ENCODE peak calls at places on chromosomes 2 and 18, in six cellular contexts. R, E, L, C, K and W are unnamed samples.

GRCh38 chr2:71882949-71883472 is 264.7 kb downstream of the CYP26B1 start:
- DNase-seq in R (peak), E (peak), L (peak), C (peak), K (no peak), W (peak)

GRCh38 chr18:41073372-41073954 is 881.6 kb upstream of the PIK3C3 start:
- DNase-seq in R (no peak), E (no peak), L (no peak), C (no peak), K (no peak), W (no peak)

GRCh38 chr2:171789956-171790355 is 102.7 kb downstream of the DYNC1I2 start:
- DNase-seq in R (no peak), E (no peak), L (no peak), C (no peak), K (no peak), W (no peak)

GRCh38 chr2:162646739-162647138 is 191.8 kb downstream of the KCNH7 start:
- DNase-seq in R (no peak), E (no peak), L (no peak), C (no peak), K (no peak), W (no peak)

GRCh38 chr2:176118606-176119370 is 2.2 kb downstream of the HOXD10 start:
- DNase-seq in R (no peak), E (no peak), L (no peak), C (no peak), K (no peak), W (no peak)

GRCh38 chr2:125397535-125398251 is 1258.3 kb upstream of the GYPC start:
- DNase-seq in R (no peak), E (no peak), L (no peak), C (no peak), K (no peak), W (no peak)

GRCh38 chr18:24651472-24651871 is 191.0 kb downstream of the HRH4 start:
- DNase-seq in R (no peak), E (no peak), L (no peak), C (no peak), K (no peak), W (no peak)

GRCh38 chr2:191446910-191447309 is 201.7 kb downstream of the MYO1B start:
- DNase-seq in R (no peak), E (no peak), L (no peak), C (no peak), K (no peak), W (no peak)

GRCh38 chr2:101843048-101843447 is 145.5 kb downstream of the MAP4K4 start:
- DNase-seq in R (no peak), E (peak), L (no peak), C (no peak), K (no peak), W (no peak)

GRCh38 chr2:144936442-144936841 is 416.5 kb upstream of the ZEB2 start:
- DNase-seq in R (no peak), E (no peak), L (no peak), C (no peak), K (no peak), W (no peak)

GRCh38 chr2:144937066-144937465 is 417.1 kb upstream of the ZEB2 start:
- DNase-seq in R (no peak), E (no peak), L (no peak), C (no peak), K (no peak), W (no peak)

GRCh38 chr2:144938308-144938709 is 418.4 kb upstream of the ZEB2 start:
- DNase-seq in R (no peak), E (no peak), L (no peak), C (peak), K (no peak), W (no peak)

GRCh38 chr2:144939590-144939989 is 419.7 kb upstream of the ZEB2 start:
- DNase-seq in R (no peak), E (no peak), L (no peak), C (no peak), K (no peak), W (no peak)

GRCh38 chr2:144937899-144938298 is 418.0 kb upstream of the ZEB2 start:
- DNase-seq in R (no peak), E (no peak), L (no peak), C (peak), K (no peak), W (no peak)
- H3K27ac ChIP-seq in R (peak), E (peak), L (peak), C (peak), K (no peak), W (peak)

GRCh38 chr2:187403568-187404260 is 44.3 kb downstream of the CALCRL start:
- DNase-seq in R (no peak), E (no peak), L (no peak), C (peak), K (no peak), W (no peak)
- H3K27ac ChIP-seq in R (peak), E (peak), L (peak), C (peak), K (no peak), W (no peak)

GRCh38 chr2:52502476-52502860 is 1265.1 kb upstream of the CHAC2 start:
- DNase-seq in R (no peak), E (no peak), L (no peak), C (no peak), K (no peak), W (no peak)
- H3K27ac ChIP-seq in R (no peak), E (no peak), L (no peak), C (no peak), K (no peak), W (no peak)

GRCh38 chr2:62046141-62046540 is 140.7 kb downstream of the COMMD1 start:
- DNase-seq in R (no peak), E (no peak), L (no peak), C (no peak), K (no peak), W (no peak)
- H3K27ac ChIP-seq in R (no peak), E (no peak), L (no peak), C (no peak), K (no peak), W (no peak)

DNA sequence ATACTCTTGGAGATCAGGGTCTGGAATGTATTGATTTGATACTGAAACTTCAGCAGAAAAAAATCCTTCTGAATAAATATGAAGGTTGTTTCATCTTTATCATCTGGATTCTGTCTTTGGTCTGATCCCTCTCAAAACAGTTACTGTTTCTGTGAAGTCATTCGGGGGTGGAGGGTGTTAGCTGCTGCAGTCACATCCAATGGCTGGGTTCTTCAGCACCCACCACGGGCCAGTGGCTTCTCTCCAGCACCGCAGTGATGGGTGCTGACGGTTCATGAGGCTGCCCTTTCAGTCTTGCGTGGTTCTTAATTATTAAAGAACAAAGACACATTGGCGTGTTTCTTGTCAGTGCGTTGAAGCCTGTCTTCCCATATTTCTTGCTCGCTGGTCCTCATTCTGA is 148.0 kb downstream of the LDLRAD4 start:
- DNase-seq in R (no peak), E (no peak), L (no peak), C (no peak), K (no peak), W (no peak)
- H3K27ac ChIP-seq in R (no peak), E (no peak), L (no peak), C (no peak), K (no peak), W (no peak)

GRCh38 chr2:46173636-46174253 is 123.5 kb upstream of the EPAS1 start:
- DNase-seq in R (no peak), E (no peak), L (no peak), C (no peak), K (no peak), W (no peak)

GRCh38 chr2:46170611-46171385 is 126.4 kb upstream of the EPAS1 start:
- DNase-seq in R (no peak), E (no peak), L (no peak), C (no peak), K (no peak), W (no peak)

GRCh38 chr2:46171441-46171953 is 125.7 kb upstream of the EPAS1 start:
- DNase-seq in R (no peak), E (no peak), L (no peak), C (no peak), K (no peak), W (no peak)

GRCh38 chr2:46173030-46173429 is 124.2 kb upstream of the EPAS1 start:
- DNase-seq in R (no peak), E (no peak), L (no peak), C (no peak), K (no peak), W (no peak)

DNA sequence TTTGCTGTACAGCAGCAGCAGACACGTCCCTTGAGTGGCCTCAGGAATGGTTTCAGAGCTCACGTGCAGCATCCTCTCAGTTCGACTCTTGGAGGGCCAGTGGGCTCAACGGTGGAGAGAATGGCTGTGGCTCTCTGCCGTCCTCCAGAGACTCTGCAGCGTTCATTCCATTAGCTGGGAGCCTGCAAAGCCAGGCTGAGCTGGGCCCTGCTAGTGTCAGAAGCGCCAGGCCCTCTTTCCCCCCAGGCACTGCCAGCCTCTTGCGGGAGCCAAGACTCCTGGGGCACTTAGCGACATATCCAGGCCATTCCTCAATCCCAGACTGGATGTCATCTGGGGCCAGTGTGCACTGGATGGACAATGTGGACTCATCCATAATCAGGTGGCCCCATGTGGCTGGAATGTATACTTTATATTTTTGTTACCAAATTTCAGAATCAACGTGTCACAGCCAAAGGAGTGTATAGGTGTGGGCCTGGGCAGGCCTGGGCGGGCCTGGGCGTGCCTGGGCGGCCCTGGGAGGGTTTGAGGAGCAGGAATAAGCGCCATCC is 125.1 kb upstream of the EPAS1 start:
- DNase-seq in R (no peak), E (no peak), L (no peak), C (no peak), K (no peak), W (no peak)
- H3K27ac ChIP-seq in R (peak), E (no peak), L (peak), C (no peak), K (no peak), W (no peak)